ENCODE peak calls at places on chromosomes 11 and 22, in nine cellular contexts. I is activated T-cell treated with anti-CD3 and anti-CD28 coated beads for 48 hours, F is Karpas-422, S is psoas muscle, B is DMS53, R is brain microvascular endothelial cell, M is fibroblast of the conjunctiva, Z is IMR-90, G is RWPE1. C is an unnamed sample.

GRCh38 chr11:58905141-58905715 is 34.1 kb upstream of the GLYATL1 start:
- DNase-seq in Z (peak), G (no peak), R (peak), S (peak), I (no peak), F (no peak), M (peak), B (peak), C (no peak)

GRCh38 chr11:82229346-82229745 is 504.3 kb downstream of the FAM181B start:
- DNase-seq in M (peak), Z (no peak), I (no peak), B (peak), F (peak), S (no peak), R (peak), G (peak), C (peak)

GRCh38 chr22:50621948-50622722 is 5.8 kb downstream of the ARSA start:
- DNase-seq in I (no peak), B (peak), Z (no peak), S (no peak), R (no peak), M (no peak), G (no peak), F (peak), C (no peak)

GRCh38 chr22:35476341-35476740 is 64.3 kb upstream of the RASD2 start:
- DNase-seq in G (no peak), B (no peak), F (no peak), R (peak), S (no peak), Z (no peak), I (no peak), M (no peak), C (no peak)

GRCh38 chr22:37892566-37893338 is 13.3 kb upstream of the MICALL1 start:
- DNase-seq in B (no peak), S (no peak), I (no peak), R (no peak), Z (no peak), G (no peak), F (no peak), M (peak), C (no peak)

GRCh38 chr22:49613871-49614270 is 213.8 kb downstream of the BRD1 start:
- DNase-seq in G (no peak), F (no peak), R (no peak), S (no peak), B (no peak), I (no peak), Z (no peak), M (no peak), C (no peak)

GRCh38 chr22:28600546-28601143 is 79.0 kb downstream of the TTC28 start:
- DNase-seq in I (no peak), B (peak), S (no peak), Z (peak), G (peak), F (peak), M (peak), R (peak), C (peak)

GRCh38 chr22:43946391-43946680 is 8.9 kb upstream of the SAMM50 start:
- DNase-seq in S (no peak), M (no peak), F (no peak), R (no peak), I (no peak), B (peak), G (no peak), Z (no peak), C (no peak)

GRCh38 chr11:63880031-63880841 is 36.7 kb downstream of the RCOR2 start:
- DNase-seq in Z (peak), S (no peak), I (no peak), B (no peak), G (peak), M (peak), R (peak), F (no peak), C (no peak)

GRCh38 chr22:48807155-48807554 is 1020.5 kb downstream of the BRD1 start:
- DNase-seq in M (no peak), F (no peak), G (no peak), S (no peak), Z (no peak), R (no peak), I (no peak), B (no peak), C (no peak)

GRCh38 chr11:117984471-117984870 is 1.7 kb upstream of the IL10RA start:
- DNase-seq in R (no peak), M (no peak), B (no peak), Z (no peak), I (no peak), G (no peak), S (no peak), F (no peak), C (no peak)

GRCh38 chr22:25722223-25723015 is 19.6 kb upstream of the MYO18B start:
- DNase-seq in G (no peak), F (no peak), M (no peak), S (no peak), R (no peak), I (no peak), Z (no peak), B (no peak), C (no peak)

GRCh38 chr11:121482231-121483129 is 29.7 kb upstream of the SORL1-AS1 start:
- DNase-seq in I (peak), B (no peak), M (no peak), F (no peak), S (no peak), G (no peak), R (no peak), Z (no peak), C (no peak)

GRCh38 chr11:110979696-110980095 is 265.8 kb upstream of the POU2AF2 start:
- DNase-seq in G (no peak), Z (peak), S (no peak), I (no peak), F (no peak), B (no peak), R (no peak), M (no peak), C (peak)

GRCh38 chr11:65290448-65291165 is 24.1 kb upstream of the CDC42EP2 start:
- DNase-seq in R (peak), G (no peak), Z (peak), F (no peak), I (no peak), S (peak), M (peak), B (peak), C (no peak)

GRCh38 chr11:41799747-41800146 is 340.3 kb upstream of the LRRC4C start:
- DNase-seq in I (no peak), Z (no peak), S (no peak), M (no peak), R (no peak), F (no peak), G (no peak), B (no peak), C (no peak)

GRCh38 chr11:102831128-102831708 is 12.2 kb downstream of the MMP3 start:
- DNase-seq in G (no peak), M (peak), Z (peak), F (no peak), B (peak), R (peak), I (no peak), S (peak), C (no peak)

GRCh38 chr11:66950113-66950535 is 8.1 kb downstream of the PC start:
- DNase-seq in Z (peak), G (no peak), I (no peak), B (peak), R (peak), F (no peak), S (peak), M (no peak), C (no peak)

GRCh38 chr11:128898580-128899344 is 7.6 kb downstream of the KCNJ5 start:
- DNase-seq in R (no peak), G (no peak), S (peak), M (no peak), F (no peak), I (no peak), Z (peak), B (no peak), C (no peak)

GRCh38 chr11:111044751-111045407 is 200.6 kb upstream of the POU2AF2 start:
- DNase-seq in F (no peak), I (no peak), R (no peak), G (no peak), S (no peak), Z (no peak), M (no peak), B (no peak), C (no peak)